ENCODE peak calls at places on chromosomes 3 and 15, in five cellular contexts. B is stomach, J is sigmoid colon, L is upper lobe of left lung, X is suprapubic skin. O is an unnamed sample.

GRCh38 chr3:34020761-34021635 is 222.6 kb downstream of the PDCD6IP start:
- DNase-seq in B (no peak), J (no peak), L (no peak), X (no peak), O (no peak)

GRCh38 chr3:177893321-177893720 is 642.9 kb upstream of the KCNMB2 start:
- DNase-seq in B (no peak), J (no peak), L (no peak), X (no peak), O (no peak)

GRCh38 chr3:43690400-43691119 is at the start of gene ABHD5:
- DNase-seq in B (peak), J (peak), L (peak), X (peak), O (peak)

GRCh38 chr3:184380627-184381260 is 890 bp downstream of the CHRD start:
- DNase-seq in B (no peak), J (peak), L (peak), X (no peak), O (no peak)

GRCh38 chr3:172209333-172210321 is 170.2 kb downstream of the FNDC3B start:
- DNase-seq in B (peak), J (peak), L (peak), X (no peak), O (no peak)

GRCh38 chr15:94327356-94327936 is 96.1 kb downstream of the MCTP2 start:
- DNase-seq in B (no peak), J (no peak), L (no peak), X (no peak), O (no peak)

GRCh38 chr15:91051248-91051647 is 28.9 kb upstream of the VPS33B start:
- DNase-seq in B (no peak), J (no peak), L (no peak), X (no peak), O (no peak)

GRCh38 chr3:32175607-32176197 is 62.8 kb upstream of the CMTM8 start:
- DNase-seq in B (peak), J (no peak), L (no peak), X (no peak), O (peak)

GRCh38 chr15:27685638-27686037 is 413.5 kb downstream of the OCA2 start:
- DNase-seq in B (no peak), J (no peak), L (no peak), X (no peak), O (no peak)

GRCh38 chr3:133413166-133414020 is 13.5 kb downstream of the BFSP2 start:
- DNase-seq in B (no peak), J (no peak), L (no peak), X (no peak), O (no peak)

GRCh38 chr15:51935466-51936118 is 36.0 kb downstream of the LEO1 start:
- DNase-seq in B (no peak), J (no peak), L (no peak), X (no peak), O (no peak)

GRCh38 chr3:181711325-181712135 is at the start of gene SOX2:
- DNase-seq in B (peak), J (peak), L (peak), X (no peak), O (peak)

GRCh38 chr3:42421818-42422796 is 11.7 kb upstream of the LYZL4 start:
- DNase-seq in B (peak), J (no peak), L (peak), X (no peak), O (no peak)

GRCh38 chr3:196009456-196009855 is 72.4 kb downstream of the TFRC start:
- DNase-seq in B (no peak), J (no peak), L (no peak), X (no peak), O (no peak)

GRCh38 chr15:69593981-69594966 is 141.7 kb downstream of the RPLP1 start:
- DNase-seq in B (peak), J (peak), L (peak), X (no peak), O (peak)

GRCh38 chr3:143329567-143330164 is 210.1 kb downstream of the CHST2 start:
- DNase-seq in B (no peak), J (no peak), L (peak), X (no peak), O (no peak)

GRCh38 chr15:52370010-52370409 is 74.4 kb upstream of the MYO5C start:
- DNase-seq in B (no peak), J (no peak), L (no peak), X (no peak), O (peak)

GRCh38 chr3:126516152-126516935 is 1.2 kb downstream of the UROC1 start:
- DNase-seq in B (no peak), J (peak), L (no peak), X (no peak), O (no peak)

GRCh38 chr15:64310036-64310435 is 45.9 kb downstream of the CSNK1G1 start:
- DNase-seq in B (no peak), J (no peak), L (no peak), X (no peak), O (no peak)

GRCh38 chr15:80480171-80480811 is 76.1 kb downstream of the ARNT2 start:
- DNase-seq in B (no peak), J (no peak), L (no peak), X (no peak), O (no peak)

GRCh38 chr15:77029166-77030041 is 34.5 kb downstream of the PSTPIP1 start:
- DNase-seq in B (peak), J (peak), L (no peak), X (peak), O (peak)

GRCh38 chr3:153848701-153849100 is 272.5 kb upstream of the ARHGEF26 start:
- DNase-seq in B (no peak), J (no peak), L (no peak), X (no peak), O (no peak)

GRCh38 chr3:193767353-193768068 is 174.5 kb downstream of the OPA1 start:
- DNase-seq in B (no peak), J (peak), L (no peak), X (no peak), O (no peak)

GRCh38 chr3:12707425-12707824 is 43.5 kb upstream of the RAF1 start:
- DNase-seq in B (no peak), J (no peak), L (no peak), X (no peak), O (no peak)

GRCh38 chr15:90047956-90048575 is 46.9 kb downstream of the ZNF710 start:
- DNase-seq in B (peak), J (no peak), L (no peak), X (no peak), O (no peak)

GRCh38 chr3:61966200-61966599 is 404.8 kb downstream of the PTPRG start:
- DNase-seq in B (no peak), J (no peak), L (no peak), X (no peak), O (no peak)

GRCh38 chr3:53286727-53287412 is 31.0 kb upstream of the TKT start:
- DNase-seq in B (no peak), J (no peak), L (no peak), X (no peak), O (no peak)

GRCh38 chr3:49017646-49017977 is 768 bp downstream of the DALRD3 start:
- DNase-seq in B (no peak), J (peak), L (no peak), X (no peak), O (peak)

GRCh38 chr3:192841428-192841827 is 76.2 kb downstream of the MB21D2 start:
- DNase-seq in B (no peak), J (no peak), L (no peak), X (no peak), O (no peak)

GRCh38 chr3:50396502-50396901 is 37.2 kb upstream of the TMEM115 start:
- DNase-seq in B (peak), J (no peak), L (no peak), X (no peak), O (no peak)

GRCh38 chr3:32442766-32443165 is 51.1 kb downstream of the CMTM7 start:
- DNase-seq in B (no peak), J (no peak), L (no peak), X (no peak), O (no peak)

DNA sequence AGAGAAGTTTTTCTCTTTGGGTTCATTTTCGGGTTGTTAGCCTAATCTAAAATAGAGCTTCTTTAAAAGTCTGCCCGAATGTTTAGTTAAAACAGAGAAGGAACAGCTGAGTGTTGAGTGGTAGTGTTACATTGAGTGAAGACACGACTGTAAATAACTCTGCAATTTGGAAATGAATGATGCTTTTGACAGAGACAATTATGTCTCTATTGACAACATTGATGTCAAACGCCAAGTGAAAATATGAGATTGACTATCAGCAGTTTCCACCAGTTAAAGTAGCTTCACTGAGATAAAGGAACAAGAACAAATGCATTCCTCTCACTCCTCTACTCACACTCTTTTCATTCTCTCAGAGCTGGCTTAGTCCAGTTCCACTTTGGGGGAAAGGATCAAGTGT is 399.0 kb upstream of the DPH6 start:
- DNase-seq in B (no peak), J (no peak), L (no peak), X (no peak), O (no peak)
- TF ChIP-seq EP300 in B (no peak), J (no peak), L (no peak), X (no peak), O (no peak)

GRCh38 chr3:187950671-187951070 is 203.3 kb upstream of the LPP start:
- DNase-seq in B (no peak), J (no peak), L (no peak), X (no peak), O (no peak)
- TF ChIP-seq POLR2A in B (no peak), J (no peak), L (no peak), X (no peak), O (no peak)

DNA sequence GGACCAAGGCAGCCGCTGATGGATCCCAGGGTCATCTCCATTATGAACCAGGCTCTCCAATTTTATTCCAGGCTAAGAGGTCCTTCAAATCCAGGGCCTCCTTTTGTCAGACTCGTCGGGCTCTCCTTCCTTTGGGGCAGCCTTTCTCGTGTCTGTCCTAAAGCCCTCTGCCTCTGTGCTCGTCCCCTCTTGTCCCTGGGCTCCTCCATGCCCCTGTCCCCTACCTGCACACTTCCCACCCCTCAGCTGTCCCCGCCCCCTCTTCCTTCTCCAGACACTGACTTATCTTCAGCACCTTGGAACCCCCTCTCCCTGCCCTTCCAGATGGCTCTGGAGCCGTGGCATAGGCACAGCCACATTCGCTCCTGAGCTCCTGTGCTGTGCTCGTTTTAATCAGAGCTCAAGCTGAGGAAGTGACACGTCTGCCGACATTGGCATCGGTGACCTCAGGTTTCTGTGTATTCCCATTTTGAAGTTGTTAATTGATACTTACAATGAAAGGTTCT is 51.2 kb upstream of the SEC22A start:
- DNase-seq in B (no peak), J (no peak), L (no peak), X (no peak), O (no peak)
- TF ChIP-seq POLR2AphosphoS5 in B (no peak), J (no peak), L (no peak), X (no peak), O (no peak)

DNA sequence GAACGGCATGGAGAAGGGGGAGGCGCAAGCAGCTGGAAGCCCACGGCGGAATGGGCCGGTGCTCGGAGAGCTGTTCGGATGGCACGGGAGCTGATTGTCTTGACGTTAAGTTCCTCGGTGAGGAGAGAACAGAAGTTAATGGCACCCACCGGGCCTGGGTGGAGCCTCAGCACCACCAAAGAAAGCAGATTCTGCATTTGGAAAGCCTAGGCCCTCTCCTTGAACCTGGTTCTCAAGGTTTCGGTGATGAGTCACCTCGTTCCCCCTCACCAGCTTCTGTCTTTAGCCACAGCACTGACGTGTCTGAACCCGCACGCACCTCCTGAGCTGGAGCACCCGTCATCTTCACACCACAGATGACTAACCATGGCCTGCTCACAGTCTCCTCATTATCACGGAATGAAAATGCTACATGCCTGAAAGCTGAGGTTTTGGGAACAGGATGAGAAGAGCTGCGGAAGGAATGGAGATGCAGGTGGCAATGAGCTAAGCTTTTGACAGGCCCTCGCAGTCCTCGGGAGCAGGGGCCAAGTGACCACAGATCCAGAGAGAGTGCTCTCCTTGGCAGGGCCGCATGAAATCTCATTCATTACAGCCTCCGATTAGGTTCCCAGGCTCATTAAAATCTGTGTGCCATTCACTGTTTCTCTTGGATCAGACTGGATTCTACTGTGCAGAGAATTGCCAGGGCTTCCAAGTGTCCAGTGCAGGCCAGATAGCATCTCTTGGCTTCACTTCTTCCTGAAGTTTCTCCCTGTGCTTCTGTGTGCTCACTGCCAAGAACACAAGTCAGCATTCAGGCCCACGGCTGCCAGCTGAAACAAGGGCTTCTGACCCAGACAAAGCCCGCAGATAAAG is 96.3 kb upstream of the DLG1 start:
- DNase-seq in B (peak), J (no peak), L (no peak), X (no peak), O (no peak)
- TF ChIP-seq EP300 in B (no peak), J (no peak), L (no peak), X (no peak), O (no peak)

GRCh38 chr15:73934281-73934680 is 8.0 kb downstream of the LOXL1 start:
- DNase-seq in B (no peak), J (no peak), L (no peak), X (no peak), O (no peak)
- TF ChIP-seq POLR2A in B (no peak), J (no peak), L (no peak), X (no peak), O (no peak)

DNA sequence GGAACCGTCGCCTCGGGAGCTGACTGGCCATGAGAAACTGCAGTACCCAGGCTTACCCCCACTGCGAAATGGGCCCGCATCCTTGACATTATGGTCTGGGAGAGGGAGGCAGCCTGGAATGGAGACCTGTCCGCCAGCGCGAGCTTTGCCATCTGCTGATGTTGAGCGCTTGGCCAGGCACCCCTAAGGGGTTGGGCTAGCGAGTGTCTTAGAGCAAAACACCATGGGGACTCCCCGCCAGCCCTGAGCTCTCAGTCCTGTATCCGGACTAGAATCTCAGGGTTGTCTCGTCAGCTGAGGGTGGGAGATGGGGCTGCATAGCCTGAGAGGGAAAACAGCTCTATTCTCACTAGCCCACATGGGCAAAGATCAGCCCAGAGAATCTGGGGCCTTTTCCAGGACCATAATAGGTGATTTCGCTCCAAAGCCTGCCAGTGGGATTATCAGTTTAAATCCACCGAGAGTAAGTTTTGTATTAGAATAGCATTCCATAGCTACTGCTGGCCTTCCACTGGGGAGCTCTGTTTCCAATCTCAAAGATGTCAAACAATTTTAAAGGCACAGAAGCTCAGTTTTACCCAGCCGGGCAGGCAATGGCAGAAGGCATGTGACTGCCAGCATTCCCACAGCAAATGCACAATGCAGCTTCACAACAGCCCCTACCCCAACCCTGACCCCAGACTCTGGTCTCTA is 167.5 kb upstream of the TPM1 start:
- DNase-seq in B (no peak), J (peak), L (no peak), X (no peak), O (no peak)
- TF ChIP-seq POLR2AphosphoS5 in B (no peak), J (peak), L (no peak), X (no peak), O (peak)

GRCh38 chr15:101479851-101480612 is 9.5 kb downstream of the PCSK6 start:
- DNase-seq in B (no peak), J (no peak), L (peak), X (no peak), O (no peak)
- TF ChIP-seq EP300 in B (no peak), J (no peak), L (no peak), X (no peak), O (no peak)

DNA sequence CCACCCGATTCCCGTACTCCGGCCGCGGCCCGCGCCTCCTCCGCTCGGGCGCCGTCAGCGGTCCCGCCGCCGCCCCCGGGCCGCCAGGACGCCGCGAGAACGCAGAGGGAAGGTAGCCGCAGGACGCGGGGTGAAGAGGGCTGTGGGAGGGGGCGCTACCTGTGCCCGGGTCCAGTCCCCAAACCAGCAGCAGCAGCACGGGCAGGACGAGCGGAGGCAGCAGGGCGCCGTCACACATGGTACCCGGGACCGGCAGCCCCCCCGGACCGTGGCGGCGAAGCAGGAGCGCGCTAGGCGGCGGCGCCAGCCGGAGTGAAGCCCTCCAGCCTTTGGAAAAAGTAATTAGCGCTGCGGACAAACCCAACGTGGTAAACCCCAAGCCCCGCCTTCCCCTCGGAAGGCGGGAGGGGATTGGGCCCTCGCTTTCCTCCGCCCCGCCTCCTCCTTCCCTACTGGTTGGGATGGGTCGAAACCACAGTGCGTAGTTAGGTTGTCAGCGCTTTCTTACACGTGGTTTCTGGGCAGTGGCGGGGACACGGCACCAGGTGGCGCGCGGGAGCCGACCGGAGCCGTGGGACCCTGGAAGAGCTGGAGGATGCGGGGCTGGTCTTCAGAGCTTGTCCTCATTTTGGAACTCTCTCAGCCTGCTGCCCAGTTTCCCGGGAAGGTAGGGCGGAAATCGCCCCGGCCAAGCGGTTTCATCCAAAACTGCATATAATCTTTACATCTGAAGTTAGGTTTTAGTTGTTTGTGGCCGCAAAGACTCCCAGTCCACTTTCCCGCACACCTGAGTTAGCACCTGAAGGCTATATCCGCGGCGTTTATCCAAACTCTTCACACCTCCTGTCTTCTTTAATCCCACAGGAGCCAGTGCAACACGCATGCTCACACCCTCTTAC is at the start of gene ADAMTS17:
- DNase-seq in B (peak), J (peak), L (peak), X (peak), O (peak)
- TF ChIP-seq POLR2A in B (no peak), J (peak), L (peak), X (no peak), O (peak)

O was measured in transverse colon.